ENCODE peak calls at places on chromosomes 5 and 9, in ten cellular contexts. N is HAP-1; Y is naive thymus-derived CD4-positive, alpha-beta T cell; I is hepatocyte; W is mucosa of descending colon; Q is activated T-cell treated with anti-CD3 and anti-CD28 coated beads, Interleukin-2, amount 50 U/mL, for 4 hours; S is NCI-H2107; U is T-helper 17 cell; Z is fibroblast of the aortic adventitia; B is activated CD4-positive, alpha-beta T cell treated with anti-CD3 and anti-CD28 coated beads for 36 hours. C is an unnamed sample.

GRCh38 chr5:17763301-17763700 is 129.0 kb downstream of the TAF11L14 start:
- DNase-seq in N (no peak), Y (no peak), I (no peak), W (no peak), Q (no peak), S (no peak), U (no peak), Z (no peak), B (no peak), C (no peak)

GRCh38 chr5:157540707-157541451 is 34.7 kb downstream of the ADAM19 start:
- DNase-seq in N (no peak), Y (no peak), I (no peak), W (peak), Q (peak), S (no peak), U (peak), Z (peak), B (peak), C (peak)

GRCh38 chr5:149605998-149606721 is 24.9 kb downstream of the ARHGEF37 start:
- DNase-seq in N (no peak), Y (no peak), I (peak), W (peak), Q (no peak), S (no peak), U (no peak), Z (peak), B (no peak), C (no peak)

GRCh38 chr9:130043654-130044623 is 950 bp upstream of the FNBP1 start:
- DNase-seq in N (no peak), Y (no peak), I (peak), W (peak), Q (no peak), S (no peak), U (no peak), Z (peak), B (no peak), C (peak)

GRCh38 chr5:105331558-105331957 is 1769.0 kb upstream of the NUDT12 start:
- DNase-seq in N (no peak), Y (no peak), I (no peak), W (no peak), Q (no peak), S (no peak), U (no peak), Z (no peak), B (no peak), C (no peak)

GRCh38 chr5:78472469-78473106 is 112.2 kb downstream of the SCAMP1 start:
- DNase-seq in N (peak), Y (no peak), I (no peak), W (no peak), Q (no peak), S (no peak), U (no peak), Z (peak), B (no peak), C (no peak)

GRCh38 chr5:107700486-107700885 is 29.7 kb upstream of the EFNA5 start:
- DNase-seq in N (no peak), Y (no peak), I (no peak), W (no peak), Q (no peak), S (no peak), U (no peak), Z (no peak), B (no peak), C (no peak)

GRCh38 chr9:16202913-16203734 is 650.3 kb downstream of the CCDC171 start:
- DNase-seq in N (no peak), Y (no peak), I (peak), W (no peak), Q (no peak), S (no peak), U (no peak), Z (peak), B (no peak), C (peak)

GRCh38 chr9:132970306-132971062 is 8.0 kb upstream of the GFI1B start:
- DNase-seq in N (no peak), Y (no peak), I (peak), W (peak), Q (no peak), S (no peak), U (no peak), Z (no peak), B (no peak), C (no peak)

GRCh38 chr5:167743685-167744084 is 547.8 kb upstream of the WWC1 start:
- DNase-seq in N (no peak), Y (no peak), I (no peak), W (no peak), Q (no peak), S (no peak), U (no peak), Z (peak), B (no peak), C (no peak)

GRCh38 chr5:61915646-61916045 is 390.4 kb upstream of the KIF2A start:
- DNase-seq in N (no peak), Y (no peak), I (no peak), W (no peak), Q (no peak), S (no peak), U (no peak), Z (no peak), B (no peak), C (no peak)

GRCh38 chr9:112764344-112764743 is 13.8 kb downstream of the SNX30 start:
- DNase-seq in N (no peak), Y (no peak), I (peak), W (no peak), Q (no peak), S (no peak), U (no peak), Z (peak), B (no peak), C (no peak)